ENCODE peak calls at places on chromosomes 11 and 22, in seven cellular contexts. One of them, this sample, is unnamed.
A peak's percentile ranks its signal among the peaks of the same experiment; 100 is the strongest.

GRCh38 chr11:115659061-115659963 is 155.1 kb upstream of the CADM1 start:
- DNase-seq in H9: peak; percentile 51
- DNase-seq in GM13976: no peak
- DNase-seq in GM10248: no peak
- DNase-seq in Caco-2: no peak
- DNase-seq in fibroblast of the aortic adventitia: no peak
- DNase-seq in ovary: no peak
- DNase-seq in this sample: no peak

GRCh38 chr11:5007561-5007960 is 12.9 kb downstream of the OR51L1 start:
- DNase-seq in H9: no peak
- DNase-seq in GM13976: no peak
- DNase-seq in GM10248: no peak
- DNase-seq in Caco-2: no peak
- DNase-seq in fibroblast of the aortic adventitia: no peak
- DNase-seq in ovary: no peak
- DNase-seq in this sample: no peak

GRCh38 chr11:125079151-125079877 is 16.2 kb downstream of the SLC37A2 start:
- DNase-seq in H9: no peak
- DNase-seq in GM13976: no peak
- DNase-seq in GM10248: peak; percentile 11
- DNase-seq in Caco-2: no peak
- DNase-seq in fibroblast of the aortic adventitia: no peak
- DNase-seq in ovary: no peak
- DNase-seq in this sample: no peak

GRCh38 chr11:106988151-106988806 is 30.0 kb downstream of the GUCY1A2 start:
- DNase-seq in H9: no peak
- DNase-seq in GM13976: peak; percentile 4
- DNase-seq in GM10248: no peak
- DNase-seq in Caco-2: no peak
- DNase-seq in fibroblast of the aortic adventitia: peak; percentile 68
- DNase-seq in ovary: no peak
- DNase-seq in this sample: no peak

GRCh38 chr22:23779083-23779482 is 6.4 kb downstream of the MMP11 start:
- DNase-seq in H9: no peak
- DNase-seq in GM13976: no peak
- DNase-seq in GM10248: no peak
- DNase-seq in Caco-2: no peak
- DNase-seq in fibroblast of the aortic adventitia: no peak
- DNase-seq in ovary: no peak
- DNase-seq in this sample: no peak

GRCh38 chr11:115645631-115646271 is 141.5 kb upstream of the CADM1 start:
- DNase-seq in H9: peak; percentile 88
- DNase-seq in GM13976: no peak
- DNase-seq in GM10248: no peak
- DNase-seq in Caco-2: peak; percentile 47
- DNase-seq in fibroblast of the aortic adventitia: no peak
- DNase-seq in ovary: no peak
- DNase-seq in this sample: no peak

GRCh38 chr11:57798905-57799559 is 37.4 kb downstream of the CTNND1 start:
- DNase-seq in H9: no peak
- DNase-seq in GM13976: no peak
- DNase-seq in GM10248: no peak
- DNase-seq in Caco-2: peak; percentile 74
- DNase-seq in fibroblast of the aortic adventitia: peak; percentile 89
- DNase-seq in ovary: peak; percentile 47
- DNase-seq in this sample: peak; percentile 97

GRCh38 chr22:17235149-17235655 is 16.0 kb upstream of the ADA2 start:
- DNase-seq in H9: peak; percentile 88
- DNase-seq in GM13976: no peak
- DNase-seq in GM10248: no peak
- DNase-seq in Caco-2: no peak
- DNase-seq in fibroblast of the aortic adventitia: no peak
- DNase-seq in ovary: no peak
- DNase-seq in this sample: no peak

GRCh38 chr11:2382927-2383822 is 6.1 kb downstream of the CD81 start:
- DNase-seq in H9: peak; percentile 64
- DNase-seq in GM13976: no peak
- DNase-seq in GM10248: no peak
- DNase-seq in Caco-2: no peak
- DNase-seq in fibroblast of the aortic adventitia: peak; percentile 25
- DNase-seq in ovary: peak; percentile 62
- DNase-seq in this sample: no peak
- TF ChIP-seq CTCF in H9: no peak
- TF ChIP-seq CTCF in GM13976: peak; percentile 5
- TF ChIP-seq CTCF in GM10248: no peak
- TF ChIP-seq CTCF in Caco-2: no peak
- TF ChIP-seq CTCF in fibroblast of the aortic adventitia: no peak
- TF ChIP-seq CTCF in ovary: no peak
- TF ChIP-seq CTCF in this sample: no peak

GRCh38 chr11:42631223-42631843 is 680.5 kb upstream of the API5 start:
- DNase-seq in H9: no peak
- DNase-seq in GM13976: no peak
- DNase-seq in GM10248: no peak
- DNase-seq in Caco-2: peak; percentile 25
- DNase-seq in fibroblast of the aortic adventitia: no peak
- DNase-seq in ovary: no peak
- DNase-seq in this sample: no peak
- TF ChIP-seq CTCF in H9: peak; percentile 68
- TF ChIP-seq CTCF in GM13976: no peak
- TF ChIP-seq CTCF in GM10248: no peak
- TF ChIP-seq CTCF in Caco-2: no peak
- TF ChIP-seq CTCF in fibroblast of the aortic adventitia: no peak
- TF ChIP-seq CTCF in ovary: no peak
- TF ChIP-seq CTCF in this sample: peak; percentile 40

GRCh38 chr22:19723165-19723989 is at the start of gene GP1BB:
- DNase-seq in H9: peak; percentile 62
- DNase-seq in GM13976: peak; percentile 67
- DNase-seq in GM10248: no peak
- DNase-seq in Caco-2: peak; percentile 65
- DNase-seq in fibroblast of the aortic adventitia: no peak
- DNase-seq in ovary: no peak
- DNase-seq in this sample: no peak
- TF ChIP-seq CTCF in H9: peak; percentile 31
- TF ChIP-seq CTCF in GM13976: no peak
- TF ChIP-seq CTCF in GM10248: peak; percentile 17
- TF ChIP-seq CTCF in Caco-2: no peak
- TF ChIP-seq CTCF in fibroblast of the aortic adventitia: no peak
- TF ChIP-seq CTCF in ovary: no peak
- TF ChIP-seq CTCF in this sample: peak; percentile 13

DNA sequence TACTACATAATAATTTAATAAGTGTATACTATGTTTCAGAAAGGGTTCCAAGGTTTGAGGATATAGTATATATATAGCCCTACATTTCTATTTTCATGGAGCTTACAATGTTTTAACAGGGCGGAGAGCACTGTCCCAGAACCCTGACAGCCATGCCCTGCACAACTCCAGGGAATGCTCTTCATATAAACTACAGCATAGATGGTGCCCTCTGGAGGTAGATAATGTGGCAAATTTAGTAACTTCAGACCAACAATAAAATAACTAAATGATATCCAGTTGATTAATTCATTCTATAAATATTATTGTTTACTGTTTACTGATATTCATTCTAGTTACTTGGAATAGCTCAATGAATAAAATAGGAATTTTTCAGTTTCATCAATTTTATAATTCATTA is 693.7 kb upstream of the CCDC179 start:
- DNase-seq in H9: no peak
- DNase-seq in GM13976: no peak
- DNase-seq in GM10248: no peak
- DNase-seq in Caco-2: no peak
- DNase-seq in fibroblast of the aortic adventitia: no peak
- DNase-seq in ovary: no peak
- DNase-seq in this sample: no peak
- TF ChIP-seq CTCF in H9: peak; percentile 50
- TF ChIP-seq CTCF in GM13976: no peak
- TF ChIP-seq CTCF in GM10248: no peak
- TF ChIP-seq CTCF in Caco-2: peak; percentile 18
- TF ChIP-seq CTCF in fibroblast of the aortic adventitia: no peak
- TF ChIP-seq CTCF in ovary: no peak
- TF ChIP-seq CTCF in this sample: no peak

GRCh38 chr11:114195981-114196731 is 100.0 kb upstream of the NNMT start:
- DNase-seq in H9: no peak
- DNase-seq in GM13976: no peak
- DNase-seq in GM10248: no peak
- DNase-seq in Caco-2: peak; percentile 76
- DNase-seq in fibroblast of the aortic adventitia: peak; percentile 5
- DNase-seq in ovary: no peak
- DNase-seq in this sample: peak; percentile 96
- TF ChIP-seq CTCF in H9: peak; percentile 12
- TF ChIP-seq CTCF in GM13976: no peak
- TF ChIP-seq CTCF in GM10248: no peak
- TF ChIP-seq CTCF in Caco-2: no peak
- TF ChIP-seq CTCF in fibroblast of the aortic adventitia: no peak
- TF ChIP-seq CTCF in ovary: no peak
- TF ChIP-seq CTCF in this sample: peak; percentile 31

DNA sequence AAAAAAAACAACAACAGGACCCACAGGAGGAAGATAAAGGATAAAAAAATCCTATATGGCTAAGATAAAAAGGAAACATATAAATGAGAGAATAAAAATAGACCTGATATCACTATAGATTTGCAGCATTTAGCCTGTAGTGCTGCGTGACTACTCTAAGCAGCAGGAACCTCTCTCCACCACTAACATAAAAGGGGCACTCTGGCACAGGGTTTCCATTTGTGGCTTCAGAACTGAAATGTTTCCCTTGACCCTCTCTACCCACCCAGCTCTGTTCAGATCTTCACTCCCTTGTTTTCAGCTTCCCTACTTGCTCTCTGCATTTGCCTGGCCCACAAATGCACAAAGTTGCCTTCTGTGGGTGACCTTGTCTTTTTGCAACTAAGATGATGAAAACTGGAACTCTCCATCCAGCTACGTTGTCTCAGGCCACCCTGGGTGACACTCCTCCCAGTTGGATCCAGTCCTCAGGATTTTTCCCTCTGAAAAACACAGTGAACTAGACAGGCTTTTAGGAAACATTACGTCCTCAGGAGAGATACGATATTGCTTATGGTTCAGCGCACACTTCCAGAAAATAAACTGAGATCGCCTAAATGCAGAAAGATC is 19.8 kb upstream of the PSMA1 start:
- DNase-seq in H9: no peak
- DNase-seq in GM13976: no peak
- DNase-seq in GM10248: no peak
- DNase-seq in Caco-2: no peak
- DNase-seq in fibroblast of the aortic adventitia: no peak
- DNase-seq in ovary: no peak
- DNase-seq in this sample: no peak
- TF ChIP-seq CTCF in H9: no peak
- TF ChIP-seq CTCF in GM13976: no peak
- TF ChIP-seq CTCF in GM10248: no peak
- TF ChIP-seq CTCF in Caco-2: no peak
- TF ChIP-seq CTCF in fibroblast of the aortic adventitia: no peak
- TF ChIP-seq CTCF in ovary: no peak
- TF ChIP-seq CTCF in this sample: no peak

GRCh38 chr11:117090111-117090706 is 8.0 kb downstream of the SIK3 start:
- DNase-seq in H9: no peak
- DNase-seq in GM13976: no peak
- DNase-seq in GM10248: no peak
- DNase-seq in Caco-2: no peak
- DNase-seq in fibroblast of the aortic adventitia: no peak
- DNase-seq in ovary: no peak
- DNase-seq in this sample: no peak

GRCh38 chr11:117094776-117095175 is 3.5 kb downstream of the SIK3 start:
- DNase-seq in H9: no peak
- DNase-seq in GM13976: no peak
- DNase-seq in GM10248: no peak
- DNase-seq in Caco-2: no peak
- DNase-seq in fibroblast of the aortic adventitia: peak; percentile 58
- DNase-seq in ovary: no peak
- DNase-seq in this sample: no peak

GRCh38 chr11:117095301-117096139 is 2.7 kb downstream of the SIK3 start:
- DNase-seq in H9: no peak
- DNase-seq in GM13976: no peak
- DNase-seq in GM10248: no peak
- DNase-seq in Caco-2: peak; percentile 57
- DNase-seq in fibroblast of the aortic adventitia: peak; percentile 56
- DNase-seq in ovary: no peak
- DNase-seq in this sample: no peak

GRCh38 chr11:117091753-117092477 is 6.3 kb downstream of the SIK3 start:
- DNase-seq in H9: no peak
- DNase-seq in GM13976: no peak
- DNase-seq in GM10248: no peak
- DNase-seq in Caco-2: no peak
- DNase-seq in fibroblast of the aortic adventitia: no peak
- DNase-seq in ovary: no peak
- DNase-seq in this sample: no peak

GRCh38 chr11:117092951-117093590 is 5.2 kb downstream of the SIK3 start:
- DNase-seq in H9: no peak
- DNase-seq in GM13976: peak; percentile 52
- DNase-seq in GM10248: peak; percentile 50
- DNase-seq in Caco-2: no peak
- DNase-seq in fibroblast of the aortic adventitia: no peak
- DNase-seq in ovary: no peak
- DNase-seq in this sample: no peak
- TF ChIP-seq CTCF in H9: no peak
- TF ChIP-seq CTCF in GM13976: no peak
- TF ChIP-seq CTCF in GM10248: no peak
- TF ChIP-seq CTCF in Caco-2: no peak
- TF ChIP-seq CTCF in fibroblast of the aortic adventitia: no peak
- TF ChIP-seq CTCF in ovary: no peak
- TF ChIP-seq CTCF in this sample: no peak

GRCh38 chr22:44702479-44703219 is 645 bp downstream of the PRR5 start:
- DNase-seq in H9: peak; percentile 64
- DNase-seq in GM13976: no peak
- DNase-seq in GM10248: no peak
- DNase-seq in Caco-2: peak; percentile 50
- DNase-seq in fibroblast of the aortic adventitia: no peak
- DNase-seq in ovary: peak; percentile 46
- DNase-seq in this sample: no peak
- TF ChIP-seq CTCF in H9: no peak
- TF ChIP-seq CTCF in GM13976: no peak
- TF ChIP-seq CTCF in GM10248: no peak
- TF ChIP-seq CTCF in Caco-2: no peak
- TF ChIP-seq CTCF in fibroblast of the aortic adventitia: no peak
- TF ChIP-seq CTCF in ovary: no peak
- TF ChIP-seq CTCF in this sample: no peak

DNA sequence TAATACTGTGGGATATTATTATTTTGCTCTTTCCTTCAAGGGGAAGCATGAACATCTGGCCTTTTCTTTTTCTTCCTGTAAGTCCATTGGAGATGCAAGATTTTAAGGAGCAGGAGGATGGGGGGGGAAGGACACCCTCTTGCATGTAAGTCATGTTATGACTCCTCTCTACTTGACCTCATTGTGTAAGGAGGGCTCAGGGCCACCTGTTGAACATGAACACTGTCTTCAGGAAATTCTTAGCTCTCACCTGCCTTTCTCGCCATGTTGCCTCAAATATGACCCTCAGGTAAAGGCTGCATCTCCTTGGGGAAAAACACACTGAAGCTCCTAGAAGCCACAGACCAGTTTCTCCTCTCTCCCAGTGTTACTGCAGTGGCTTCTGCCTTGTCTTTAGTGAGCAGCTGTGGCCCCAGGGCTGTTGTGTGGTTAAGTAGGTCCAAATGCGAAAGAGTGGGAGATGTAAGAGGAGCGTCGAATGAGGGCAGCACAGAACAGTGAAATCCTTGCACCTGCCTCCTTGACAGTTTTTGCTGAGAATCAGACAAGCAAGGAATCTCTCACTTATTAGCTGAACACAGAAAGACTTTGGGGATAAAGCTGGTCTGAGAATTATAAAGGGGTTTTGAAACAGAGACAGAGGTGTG is 1.3 kb upstream of the RAG1 start:
- DNase-seq in H9: no peak
- DNase-seq in GM13976: peak; percentile 10
- DNase-seq in GM10248: no peak
- DNase-seq in Caco-2: no peak
- DNase-seq in fibroblast of the aortic adventitia: no peak
- DNase-seq in ovary: no peak
- DNase-seq in this sample: no peak
- TF ChIP-seq CTCF in H9: no peak
- TF ChIP-seq CTCF in GM13976: no peak
- TF ChIP-seq CTCF in GM10248: peak; percentile 26
- TF ChIP-seq CTCF in Caco-2: no peak
- TF ChIP-seq CTCF in fibroblast of the aortic adventitia: no peak
- TF ChIP-seq CTCF in ovary: no peak
- TF ChIP-seq CTCF in this sample: peak; percentile 50

This sample was measured in LNCaP clone FGC.